ENCODE peak calls at places on chromosome 17, in six cellular contexts. P is stimulated activated CD4-positive, alpha-beta T cell treated with anti-CD3 and anti-CD28 coated beads, TNF-alpha, amount 100 ng/mL, for 1 hour; M is AG09309; O is GM20000; T is dermis blood vessel endothelial cell; K is neuronal stem cell. Z is an unnamed sample.

GRCh38 chr17:36930501-36930900 is 6.8 kb upstream of the LHX1 start:
- DNase-seq in O (no peak), P (no peak), T (no peak), K (no peak), M (no peak), Z (no peak)

GRCh38 chr17:17041018-17041521 is 1.2 kb upstream of the MPRIP start:
- DNase-seq in T (no peak), P (no peak), O (no peak), K (no peak), M (no peak), Z (peak)

GRCh38 chr17:48997827-48998556 is 807 bp downstream of the IGF2BP1 start:
- DNase-seq in M (no peak), K (no peak), O (peak), P (no peak), T (no peak), Z (no peak)

GRCh38 chr17:3917391-3917931 is 1.2 kb upstream of the P2RX1 start:
- DNase-seq in M (no peak), T (peak), K (no peak), O (no peak), P (no peak), Z (no peak)

GRCh38 chr17:1820518-1821252 is 9.0 kb downstream of the SMYD4 start:
- DNase-seq in O (peak), P (no peak), K (no peak), M (no peak), T (no peak), Z (no peak)

GRCh38 chr17:37261286-37261685 is 114.5 kb upstream of the C17orf78 start:
- DNase-seq in P (no peak), O (no peak), K (no peak), T (no peak), M (no peak), Z (no peak)

GRCh38 chr17:488993-489757 is 136.6 kb upstream of the RPH3AL start:
- DNase-seq in O (peak), P (no peak), M (no peak), K (peak), T (peak), Z (peak)

GRCh38 chr17:59373879-59374495 is 42.5 kb downstream of the YPEL2 start:
- DNase-seq in K (no peak), M (peak), T (peak), P (no peak), O (no peak), Z (no peak)

GRCh38 chr17:79188048-79188447 is 113.4 kb downstream of the ENGASE start:
- DNase-seq in T (peak), M (no peak), O (peak), K (no peak), P (no peak), Z (no peak)

GRCh38 chr17:2624292-2624731 is 30.9 kb downstream of the PAFAH1B1 start:
- DNase-seq in K (no peak), O (no peak), M (no peak), P (no peak), T (peak), Z (no peak)

GRCh38 chr17:70905796-70906195 is 736.5 kb downstream of the KCNJ2 start:
- DNase-seq in M (peak), T (no peak), P (no peak), O (no peak), K (no peak), Z (no peak)

GRCh38 chr17:64661731-64661980 is 451 bp downstream of the SMURF2 start:
- DNase-seq in T (no peak), O (no peak), K (no peak), P (no peak), M (no peak), Z (no peak)

GRCh38 chr17:17180141-17180603 is 26.0 kb downstream of the PLD6 start:
- DNase-seq in P (no peak), T (no peak), M (no peak), O (no peak), K (no peak), Z (no peak)

GRCh38 chr17:78789663-78790181 is 7.6 kb upstream of the CYTH1 start:
- DNase-seq in M (peak), T (no peak), P (no peak), K (no peak), O (no peak), Z (no peak)

GRCh38 chr17:65027305-65027704 is 29.2 kb downstream of the GNA13 start:
- DNase-seq in T (peak), O (peak), P (peak), K (no peak), M (no peak), Z (peak)

GRCh38 chr17:4771519-4772234 is at the start of gene TM4SF5:
- DNase-seq in M (no peak), P (no peak), O (no peak), K (no peak), T (no peak), Z (peak)

GRCh38 chr17:78613423-78613822 is 36.2 kb upstream of the DNAH17 start:
- DNase-seq in O (no peak), K (no peak), M (no peak), T (no peak), P (no peak), Z (no peak)

GRCh38 chr17:3828151-3828851 is 17.7 kb downstream of the NCBP3 start:
- DNase-seq in K (no peak), P (no peak), T (no peak), O (no peak), M (no peak), Z (no peak)

GRCh38 chr17:30716461-30717289 is 107.8 kb downstream of the CRLF3 start:
- DNase-seq in T (peak), O (no peak), K (no peak), P (no peak), M (no peak), Z (no peak)

GRCh38 chr17:4852504-4853075 is 19.4 kb downstream of the MINK1 start:
- DNase-seq in M (peak), T (peak), K (no peak), O (no peak), P (no peak), Z (no peak)

GRCh38 chr17:7215652-7216139 is 3.9 kb downstream of the DLG4 start:
- DNase-seq in M (no peak), K (no peak), O (no peak), T (peak), P (no peak), Z (no peak)

GRCh38 chr17:39801055-39801454 is 63.1 kb downstream of the IKZF3 start:
- DNase-seq in M (no peak), P (no peak), T (no peak), K (no peak), O (no peak), Z (no peak)

GRCh38 chr17:2299756-2300155 is 3.8 kb downstream of the SMG6 start:
- DNase-seq in M (no peak), K (no peak), P (no peak), O (no peak), T (no peak), Z (no peak)